ENCODE peak calls at places on chromosomes 4 and X, in five cellular contexts. U is SK-N-SH, H is ascending aorta, B is HCT116, R is esophagus squamous epithelium. X is an unnamed sample. For H3K4me1 and H3K27me3, the result is how much of the 10 kb centered on the place peaks cover.

GRCh38 chr4:114658179-114658578 is 59.6 kb downstream of the UGT8 start:
- DNase-seq in B (no peak), R (no peak), H (no peak), U (no peak), X (no peak)

GRCh38 chr4:176778063-176778462 is 14.7 kb downstream of the VEGFC start:
- DNase-seq in R (no peak), U (no peak), B (no peak), H (no peak), X (no peak)

GRCh38 chrX:100194073-100194775 is 215.8 kb downstream of the PCDH19 start:
- DNase-seq in B (no peak), U (no peak), R (no peak), H (no peak), X (no peak)

GRCh38 chr4:106201373-106201772 is 114.6 kb downstream of the TBCK start:
- DNase-seq in U (peak), H (no peak), R (no peak), B (no peak), X (no peak)

GRCh38 chrX:96182366-96182765 is 502.3 kb upstream of the DIAPH2 start:
- DNase-seq in U (peak), H (no peak), B (no peak), R (no peak), X (no peak)

GRCh38 chrX:115013705-115014104 is 3.7 kb downstream of the IL13RA2 start:
- DNase-seq in U (no peak), R (no peak), B (no peak), H (no peak), X (no peak)

GRCh38 chrX:129980540-129981206 is 1.8 kb upstream of the BCORL1 start:
- DNase-seq in U (peak), R (no peak), H (peak), B (no peak), X (no peak)

GRCh38 chr4:42425146-42426065 is 28.1 kb downstream of the SHISA3 start:
- DNase-seq in H (no peak), R (no peak), U (no peak), B (no peak), X (no peak)

GRCh38 chr4:110518889-110519490 is 43.0 kb downstream of the ENPEP start:
- DNase-seq in B (no peak), U (peak), H (no peak), R (no peak), X (no peak)

GRCh38 chr4:13611283-13611842 is 16.2 kb downstream of the BOD1L1 start:
- DNase-seq in U (no peak), H (no peak), B (no peak), R (peak), X (no peak)

GRCh38 chr4:56737666-56738065 is 56.6 kb upstream of the HOPX start:
- DNase-seq in B (no peak), H (no peak), U (no peak), R (no peak), X (no peak)

GRCh38 chrX:1606476-1606875 is 8.4 kb upstream of the ASMT start:
- DNase-seq in H (no peak), R (no peak), B (no peak), U (no peak), X (no peak)

GRCh38 chrX:128518508-128518907 is 466.3 kb upstream of the ACTRT1 start:
- DNase-seq in U (peak), H (no peak), R (no peak), B (no peak), X (no peak)

GRCh38 chr4:8320386-8320750 is 50.8 kb downstream of the HTRA3 start:
- DNase-seq in H (peak), R (no peak), B (no peak), U (no peak), X (no peak)

GRCh38 chr4:133154725-133155124 is 5.6 kb downstream of the PCDH10 start:
- DNase-seq in U (peak), B (peak), H (peak), R (no peak), X (no peak)

GRCh38 chr4:96519291-96519690 is 679.4 kb downstream of the PDHA2 start:
- DNase-seq in H (no peak), U (no peak), R (no peak), B (no peak), X (no peak)

GRCh38 chr4:147791870-147792269 is 60.0 kb downstream of the ARHGAP10 start:
- DNase-seq in U (no peak), B (no peak), H (no peak), R (no peak), X (no peak)

GRCh38 chr4:147794787-147795413 is 63.0 kb downstream of the ARHGAP10 start:
- DNase-seq in U (no peak), B (no peak), R (no peak), H (no peak), X (no peak)

GRCh38 chr4:147791341-147791740 is 59.5 kb downstream of the ARHGAP10 start:
- DNase-seq in R (no peak), H (no peak), U (no peak), B (no peak), X (no peak)

GRCh38 chr4:147793973-147794690 is 62.2 kb downstream of the ARHGAP10 start:
- DNase-seq in U (no peak), B (no peak), R (no peak), H (no peak), X (no peak)

GRCh38 chr4:147793569-147793968 is 61.7 kb downstream of the ARHGAP10 start:
- DNase-seq in B (no peak), U (no peak), H (no peak), R (no peak), X (no peak)
- H3K4me1 ChIP-seq in B (under half), U (under half), H (under half), R (under half), X (under half)

GRCh38 chr4:38560763-38561558 is 103.0 kb upstream of the KLF3 start:
- DNase-seq in U (no peak), B (no peak), H (no peak), R (no peak), X (no peak)

GRCh38 chr4:38562751-38563198 is 101.2 kb upstream of the KLF3 start:
- DNase-seq in H (no peak), B (no peak), R (no peak), U (peak), X (no peak)

GRCh38 chr4:38566811-38567398 is 97.1 kb upstream of the KLF3 start:
- DNase-seq in U (no peak), B (no peak), H (no peak), R (no peak), X (no peak)

GRCh38 chr4:38565271-38566199 is 98.5 kb upstream of the KLF3 start:
- DNase-seq in R (no peak), U (no peak), H (no peak), B (no peak), X (no peak)

DNA sequence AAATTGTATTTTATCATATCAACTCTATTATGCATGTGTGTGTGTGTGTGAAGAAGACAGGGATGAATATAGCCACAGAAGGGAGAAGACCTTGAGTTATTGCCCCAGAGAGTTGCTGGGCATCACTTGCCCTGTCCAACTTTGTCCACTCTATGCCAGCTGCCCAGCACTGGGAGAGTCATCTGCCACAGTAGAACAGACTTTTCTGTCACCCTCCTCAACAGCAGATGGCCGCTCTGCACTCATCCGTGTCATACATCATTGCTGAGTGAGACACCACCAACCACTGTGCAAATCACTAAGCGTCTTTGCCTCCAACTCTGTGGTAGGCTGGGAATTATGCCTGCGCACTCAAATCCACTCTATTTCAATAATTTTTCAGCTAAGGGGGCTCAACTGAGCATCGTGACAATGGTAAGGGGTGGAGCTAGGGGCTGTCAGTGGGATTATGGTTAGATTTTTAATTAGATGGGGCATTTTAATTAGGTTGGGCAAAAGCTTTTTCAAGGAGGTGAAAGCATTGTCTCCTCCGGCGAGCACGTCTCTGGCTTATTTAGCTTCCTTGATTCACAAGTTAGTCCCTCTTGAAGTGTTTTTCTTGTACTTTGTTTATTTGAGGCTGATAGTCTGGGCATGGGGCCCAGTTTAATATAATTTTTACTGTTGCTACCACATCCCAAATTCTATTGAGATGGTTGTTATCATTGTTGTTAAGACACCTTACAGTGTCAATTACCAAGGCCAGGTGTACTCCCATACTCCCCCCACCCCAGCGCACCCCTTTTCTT is 100.1 kb upstream of the KLF3 start:
- DNase-seq in R (no peak), H (no peak), B (no peak), U (no peak), X (no peak)
- H3K27ac ChIP-seq in R (no peak), H (no peak), B (no peak), U (no peak), X (no peak)

DNA sequence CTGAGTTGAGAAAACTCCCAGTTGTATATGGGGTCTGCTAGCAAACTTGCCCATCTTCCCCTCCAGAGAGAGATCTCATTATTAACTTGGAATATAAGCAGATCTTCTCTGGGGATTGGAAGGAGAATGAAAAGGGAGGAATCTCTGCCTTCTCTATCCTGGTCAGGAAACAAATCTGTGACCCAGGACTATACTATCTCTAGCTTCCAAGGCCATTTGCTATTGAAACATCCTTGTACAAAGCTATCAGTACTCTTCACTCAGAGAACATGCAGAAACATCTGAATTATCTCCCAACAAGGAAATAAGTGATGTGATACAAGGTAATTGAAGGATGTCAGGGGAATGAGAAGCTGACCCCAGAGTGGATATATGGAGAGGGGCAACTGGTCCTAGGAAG is 183.8 kb downstream of the FRMPD4 start:
- DNase-seq in R (no peak), U (no peak), H (no peak), B (no peak), X (no peak)
- H3K27me3 ChIP-seq in R (under half), U (under half), H (under half), B (under half), X (under half)

GRCh38 chrX:108348525-108348924 is 89.7 kb downstream of the COL4A6 start:
- DNase-seq in U (no peak), B (no peak), R (no peak), H (no peak), X (no peak)
- H3K4me1 ChIP-seq in U (under half), B (under half), R (under half), H (under half), X (under half)

GRCh38 chr4:112284166-112284565 is 1.5 kb downstream of the TIFA start:
- DNase-seq in U (no peak), B (no peak), R (no peak), H (no peak), X (no peak)

GRCh38 chr4:112279882-112280315 is 5.8 kb downstream of the TIFA start:
- DNase-seq in U (no peak), B (no peak), R (no peak), H (no peak), X (no peak)

GRCh38 chr4:112284662-112285411 is 867 bp downstream of the TIFA start:
- DNase-seq in U (peak), B (no peak), H (no peak), R (no peak), X (peak)

GRCh38 chr4:112280657-112281056 is 5.0 kb downstream of the TIFA start:
- DNase-seq in B (no peak), R (no peak), H (no peak), U (no peak), X (no peak)

DNA sequence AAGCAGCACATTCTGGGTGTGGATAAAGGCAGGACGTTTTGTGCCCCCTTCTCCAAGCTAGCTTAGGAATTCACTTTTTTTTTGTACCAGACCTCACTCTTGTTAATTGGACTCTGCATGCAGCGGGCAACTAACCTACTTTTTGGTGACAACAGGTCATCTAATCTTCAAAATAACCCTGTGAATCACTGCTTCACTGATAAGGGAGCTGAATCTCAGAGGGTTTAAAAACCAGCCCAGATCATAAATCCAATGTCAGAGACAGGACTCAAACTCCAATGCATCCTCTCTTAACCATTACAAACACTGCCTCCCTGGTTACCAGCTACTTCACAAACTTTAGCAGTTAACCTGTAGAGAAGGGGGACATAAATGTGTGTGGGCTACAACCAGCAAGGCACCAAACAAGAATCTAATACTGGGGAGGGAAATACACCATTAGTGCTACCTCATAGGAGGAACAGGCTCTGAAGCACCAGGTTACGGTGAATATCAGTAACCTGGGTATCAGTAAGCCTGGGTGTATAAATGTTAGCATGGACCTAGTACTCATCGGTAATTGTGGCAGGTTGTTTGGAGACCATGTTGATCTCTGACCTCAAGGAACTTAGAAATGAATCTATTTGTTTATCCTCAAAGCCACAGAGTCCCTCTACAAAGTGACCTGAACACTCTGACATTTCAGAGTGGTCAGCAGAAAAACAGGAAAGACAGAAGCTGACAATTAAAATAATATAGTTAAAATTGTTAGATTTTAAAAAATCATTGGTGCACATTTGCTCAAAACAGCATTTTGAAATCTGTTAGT is 2.6 kb downstream of the TIFA start:
- DNase-seq in R (no peak), U (no peak), H (no peak), B (no peak), X (no peak)
- H3K27ac ChIP-seq in R (peak), U (no peak), H (no peak), B (no peak), X (no peak)

GRCh38 chr4:80189956-80190671 is 7.2 kb upstream of the PRDM8 start:
- DNase-seq in B (no peak), H (no peak), U (no peak), R (no peak), X (no peak)

GRCh38 chr4:80188801-80189458 is 8.4 kb upstream of the PRDM8 start:
- DNase-seq in B (no peak), R (no peak), U (no peak), H (no peak), X (no peak)

GRCh38 chr4:80187677-80188076 is 9.6 kb upstream of the PRDM8 start:
- DNase-seq in H (no peak), B (no peak), R (no peak), U (no peak), X (no peak)

GRCh38 chr4:80189581-80189955 is 7.7 kb upstream of the PRDM8 start:
- DNase-seq in R (no peak), U (no peak), H (no peak), B (no peak), X (no peak)

GRCh38 chr4:80188457-80188800 is 8.9 kb upstream of the PRDM8 start:
- DNase-seq in B (no peak), R (no peak), U (no peak), H (no peak), X (no peak)
- H3K27me3 ChIP-seq in B (under half), R (half or more), U (under half), H (under half), X (under half)

DNA sequence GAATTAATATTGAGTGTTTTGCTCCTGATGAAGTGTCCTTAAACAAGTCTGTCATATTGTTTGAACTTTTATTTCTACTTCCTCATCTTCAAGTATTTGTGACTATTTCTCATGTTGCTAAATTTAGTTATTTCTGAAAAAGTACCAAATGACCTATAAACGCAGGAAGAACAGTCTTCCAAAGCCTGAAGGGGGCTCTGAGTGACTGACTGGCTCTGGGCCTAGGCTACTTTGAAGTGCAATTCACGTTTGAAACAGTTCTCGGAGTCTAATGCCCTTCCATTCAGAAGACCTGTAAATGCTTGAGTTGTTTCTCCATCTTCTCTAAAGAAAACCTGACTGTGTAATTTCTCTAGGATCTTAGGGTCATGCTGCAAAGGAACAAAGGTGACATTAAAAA is 26.5 kb downstream of the GALNT7 start:
- DNase-seq in R (no peak), U (no peak), H (no peak), B (no peak), X (no peak)
- H3K4me1 ChIP-seq in R (under half), U (under half), H (under half), B (under half), X (under half)

DNA sequence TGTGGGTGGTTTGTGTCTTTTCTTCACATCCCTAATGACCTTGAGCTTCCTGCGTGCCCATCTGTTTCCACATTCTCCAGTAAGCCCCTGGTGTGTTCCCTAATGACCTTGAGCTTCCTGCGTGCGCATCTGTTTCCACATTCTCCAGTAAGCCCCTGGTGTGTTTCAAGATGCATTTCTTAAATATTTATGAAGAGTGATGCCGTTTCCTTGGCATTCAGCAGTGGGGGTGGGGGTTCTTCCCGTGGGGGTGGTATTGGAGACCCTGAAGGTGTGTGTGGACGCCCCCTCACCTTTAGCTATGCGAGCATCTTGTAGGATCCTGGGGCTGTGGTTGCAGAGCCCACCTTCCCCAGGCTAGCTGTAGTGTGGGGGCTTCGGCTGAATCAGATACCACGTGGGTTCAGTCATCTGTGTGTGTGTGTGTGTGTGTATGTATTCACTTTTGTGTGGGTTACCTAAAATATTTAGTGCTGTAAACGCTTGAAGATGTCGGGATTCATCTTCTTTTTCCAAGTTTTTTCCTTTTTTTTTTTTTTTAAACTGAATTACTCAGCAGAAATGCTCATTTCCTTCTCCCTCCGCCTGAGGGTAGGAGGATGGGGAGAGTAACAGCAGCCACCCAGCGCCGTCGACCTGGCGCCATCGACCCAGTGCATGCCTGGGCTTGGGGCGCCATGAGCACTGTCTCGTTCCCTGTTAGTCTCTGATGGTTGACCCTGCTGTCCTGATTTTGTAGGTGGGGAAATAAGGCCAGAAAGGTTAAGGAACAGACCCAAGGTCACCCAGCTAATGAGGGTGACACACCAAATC is 9.9 kb downstream of the NSG1 start:
- DNase-seq in B (no peak), H (no peak), U (no peak), R (no peak), X (no peak)
- H3K27ac ChIP-seq in B (no peak), H (no peak), U (no peak), R (no peak), X (no peak)

DNA sequence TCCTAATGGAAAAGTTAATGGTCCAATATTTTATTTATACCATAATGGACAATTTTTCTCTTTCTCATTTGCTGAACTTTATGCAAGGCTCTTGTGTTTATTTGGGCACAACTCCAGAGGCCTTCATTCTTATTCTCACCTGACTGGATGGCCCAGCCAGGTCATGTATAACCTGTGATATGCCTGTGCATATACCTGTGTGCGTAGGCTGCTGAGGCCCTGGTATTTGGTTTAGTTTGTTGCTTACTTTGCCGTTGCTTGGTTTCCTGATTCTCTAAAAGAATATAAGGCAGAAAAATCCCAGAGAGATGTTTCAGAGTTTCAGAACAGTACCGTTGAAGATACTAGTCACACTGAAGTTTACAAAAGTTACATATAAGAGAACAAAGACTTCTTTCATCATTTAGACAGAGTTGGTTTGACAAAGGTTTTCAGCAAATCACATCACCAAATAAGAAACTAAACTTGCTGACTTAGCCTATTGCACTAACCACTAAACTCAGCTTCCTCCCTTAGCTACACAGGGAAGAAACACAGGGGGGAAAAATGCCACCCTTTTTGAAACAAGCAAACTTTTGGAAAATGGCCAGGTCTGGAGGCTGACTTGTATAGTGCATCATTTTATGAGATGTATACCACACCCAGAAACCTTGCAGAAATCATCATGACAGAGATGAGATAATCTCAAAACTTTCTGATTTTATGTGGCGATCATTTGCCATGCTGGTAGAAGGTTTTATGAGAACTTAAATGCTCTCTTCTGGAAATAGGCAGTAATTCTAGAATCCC is 248.5 kb downstream of the GRIA3 start:
- DNase-seq in R (no peak), U (no peak), H (no peak), B (no peak), X (no peak)
- H3K27me3 ChIP-seq in R (under half), U (under half), H (under half), B (under half), X (under half)

X was measured in effector memory CD4-positive, alpha-beta T cell.